ENCODE peak calls at places on chromosomes 13 and 19, in seven cellular contexts. S is GM12878, Z is H1, H is SK-N-SH, N is HCT116, T is K562, W is HepG2. E is an unnamed sample.

GRCh38 chr19:47402504-47402903 is 16.8 kb downstream of the MEIS3 start:
- DNase-seq in Z (no peak), T (no peak), H (no peak), W (no peak), N (no peak), S (no peak), E (no peak)

GRCh38 chr19:13788991-13789390 is 6.3 kb upstream of the ZSWIM4 start:
- DNase-seq in W (no peak), T (no peak), H (no peak), S (no peak), N (no peak), Z (no peak), E (no peak)

GRCh38 chr19:54179921-54180452 is 7.0 kb upstream of the TMC4 start:
- DNase-seq in S (no peak), W (peak), Z (peak), T (no peak), N (no peak), H (peak), E (peak)

GRCh38 chr19:44512326-44513298 is 12.3 kb upstream of the ZNF180 start:
- DNase-seq in Z (peak), T (peak), H (peak), W (peak), N (peak), S (no peak), E (peak)

GRCh38 chr13:45749026-45749759 is 47.1 kb downstream of the CBY2 start:
- DNase-seq in H (no peak), S (no peak), W (no peak), N (no peak), T (no peak), Z (no peak), E (no peak)

GRCh38 chr19:39052846-39053245 is 20.5 kb upstream of the FBXO27 start:
- DNase-seq in S (no peak), H (no peak), N (no peak), Z (no peak), T (no peak), W (no peak), E (no peak)

GRCh38 chr13:73082471-73082870 is 23.7 kb downstream of the KLF5 start:
- DNase-seq in S (no peak), T (no peak), Z (no peak), W (no peak), N (no peak), H (no peak), E (no peak)

GRCh38 chr19:17602217-17602616 is 46.8 kb downstream of the COLGALT1 start:
- DNase-seq in N (no peak), S (no peak), Z (no peak), W (no peak), H (no peak), T (no peak), E (no peak)

GRCh38 chr13:43180036-43180660 is 156.8 kb downstream of the DNAJC15 start:
- DNase-seq in W (no peak), T (no peak), N (no peak), H (no peak), S (no peak), Z (no peak), E (no peak)

GRCh38 chr13:43180837-43181236 is 157.5 kb downstream of the DNAJC15 start:
- DNase-seq in T (no peak), H (no peak), Z (no peak), W (no peak), N (no peak), S (no peak), E (no peak)

GRCh38 chr13:43185206-43185605 is 161.8 kb downstream of the DNAJC15 start:
- DNase-seq in H (no peak), N (no peak), S (no peak), T (no peak), W (no peak), Z (no peak), E (no peak)
- TF ChIP-seq JUND in H (no peak), N (no peak), S (no peak), T (no peak), W (no peak), Z (no peak), E (no peak)

GRCh38 chr13:24199016-24199415 is 38.5 kb downstream of the SPATA13 start:
- DNase-seq in N (no peak), Z (no peak), T (no peak), W (no peak), H (no peak), S (no peak), E (no peak)
- TF ChIP-seq JUND in N (no peak), Z (no peak), T (no peak), W (no peak), H (no peak), S (no peak), E (no peak)

GRCh38 chr13:111049791-111050538 is 65.1 kb upstream of the ARHGEF7 start:
- DNase-seq in H (peak), T (peak), N (no peak), W (no peak), S (no peak), Z (peak), E (peak)
- TF ChIP-seq JUND in H (no peak), T (no peak), N (no peak), W (no peak), S (no peak), Z (no peak), E (no peak)

DNA sequence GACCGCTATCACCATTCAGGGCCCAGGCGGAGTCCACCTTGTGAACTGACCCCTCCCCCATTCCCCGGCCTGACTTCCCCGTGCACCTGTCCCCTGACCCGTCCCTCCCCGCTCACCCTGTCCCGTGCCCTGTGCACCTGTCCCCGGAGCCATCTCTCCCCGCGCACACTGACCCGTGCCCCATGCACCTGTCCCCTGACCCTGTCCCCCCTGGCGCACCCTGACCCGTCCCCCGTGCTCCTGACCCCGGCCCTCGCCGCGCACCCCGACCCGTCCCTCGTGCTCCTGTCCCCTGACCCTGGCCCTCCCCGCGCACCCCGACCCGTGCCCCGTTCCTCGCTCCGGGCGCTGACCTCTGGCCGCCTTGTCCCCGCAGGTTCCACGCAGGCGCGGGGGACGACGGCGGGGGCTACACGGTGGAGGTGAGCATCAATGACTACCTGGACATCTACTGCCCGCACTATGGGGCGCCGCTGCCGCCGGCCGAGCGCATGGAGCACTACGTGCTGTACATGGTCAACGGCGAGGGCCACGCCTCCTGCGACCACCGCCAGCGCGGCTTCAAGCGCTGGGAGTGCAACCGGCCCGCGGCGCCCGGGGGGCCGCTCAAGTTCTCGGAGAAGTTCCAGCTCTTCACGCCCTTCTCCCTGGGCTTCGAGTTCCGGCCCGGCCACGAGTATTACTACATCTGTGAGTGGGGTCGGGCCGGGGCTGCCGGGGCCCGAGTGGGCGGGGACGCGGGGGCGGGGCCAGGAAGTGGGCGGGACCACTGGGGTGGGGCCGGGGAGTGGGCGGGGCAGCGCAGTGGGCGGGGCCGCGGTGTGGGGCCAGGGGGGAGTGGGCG is 9.7 kb downstream of the EFNA2 start:
- DNase-seq in H (peak), T (peak), N (no peak), Z (peak), W (no peak), S (no peak), E (peak)
- TF ChIP-seq JUND in H (no peak), T (no peak), N (no peak), Z (no peak), W (no peak), S (no peak), E (no peak)

E was measured in T47D.